ENCODE peak calls at places on chromosomes 11 and 22, in nine cellular contexts. One of them, this sample, is unnamed.
A peak's percentile ranks its signal among the peaks of the same experiment; 100 is the strongest.

GRCh38 chr11:117473692-117474091 is 146.0 kb downstream of the CEP164 start:
- DNase-seq in PC-9: no peak
- DNase-seq in transverse colon: no peak
- DNase-seq in cardiac muscle cell: no peak
- DNase-seq in ascending aorta: no peak
- DNase-seq in breast epithelium: no peak
- DNase-seq in stomach: no peak
- DNase-seq in cardiac fibroblast: no peak
- DNase-seq in epithelial cell of proximal tubule: no peak
- DNase-seq in this sample: peak; percentile 42

GRCh38 chr11:120645639-120646038 is 134.1 kb downstream of the GRIK4 start:
- DNase-seq in breast epithelium: no peak
- DNase-seq in PC-9: no peak
- DNase-seq in epithelial cell of proximal tubule: no peak
- DNase-seq in stomach: no peak
- DNase-seq in ascending aorta: no peak
- DNase-seq in transverse colon: no peak
- DNase-seq in cardiac fibroblast: no peak
- DNase-seq in cardiac muscle cell: no peak
- DNase-seq in this sample: no peak

GRCh38 chr22:47419239-47419638 is 656.8 kb downstream of the TBC1D22A start:
- DNase-seq in cardiac fibroblast: no peak
- DNase-seq in PC-9: no peak
- DNase-seq in cardiac muscle cell: no peak
- DNase-seq in stomach: no peak
- DNase-seq in ascending aorta: no peak
- DNase-seq in breast epithelium: no peak
- DNase-seq in epithelial cell of proximal tubule: no peak
- DNase-seq in transverse colon: no peak
- DNase-seq in this sample: no peak

GRCh38 chr11:44615041-44615513 is 49.6 kb downstream of the CD82 start:
- DNase-seq in stomach: no peak
- DNase-seq in ascending aorta: no peak
- DNase-seq in cardiac muscle cell: no peak
- DNase-seq in cardiac fibroblast: no peak
- DNase-seq in breast epithelium: no peak
- DNase-seq in transverse colon: no peak
- DNase-seq in PC-9: no peak
- DNase-seq in epithelial cell of proximal tubule: no peak
- DNase-seq in this sample: no peak

GRCh38 chr11:119693253-119693815 is 35.7 kb downstream of the NECTIN1 start:
- DNase-seq in cardiac fibroblast: no peak
- DNase-seq in ascending aorta: no peak
- DNase-seq in breast epithelium: no peak
- DNase-seq in epithelial cell of proximal tubule: no peak
- DNase-seq in cardiac muscle cell: no peak
- DNase-seq in transverse colon: no peak
- DNase-seq in stomach: no peak
- DNase-seq in PC-9: no peak
- DNase-seq in this sample: no peak

GRCh38 chr22:40346178-40347064 is at the start of gene ADSL:
- DNase-seq in stomach: peak; percentile 88
- DNase-seq in cardiac muscle cell: peak; percentile 95
- DNase-seq in PC-9: peak; percentile 84
- DNase-seq in epithelial cell of proximal tubule: no peak
- DNase-seq in cardiac fibroblast: peak; percentile 87
- DNase-seq in ascending aorta: peak; percentile 90
- DNase-seq in breast epithelium: peak; percentile 70
- DNase-seq in transverse colon: peak; percentile 92
- DNase-seq in this sample: peak; percentile 56

GRCh38 chr11:75280227-75280671 is 39.7 kb downstream of the TPBGL start:
- DNase-seq in epithelial cell of proximal tubule: peak; percentile 7
- DNase-seq in cardiac muscle cell: peak; percentile 78
- DNase-seq in ascending aorta: peak; percentile 85
- DNase-seq in transverse colon: peak; percentile 83
- DNase-seq in stomach: peak; percentile 83
- DNase-seq in cardiac fibroblast: peak; percentile 83
- DNase-seq in PC-9: peak; percentile 73
- DNase-seq in breast epithelium: peak; percentile 53
- DNase-seq in this sample: peak; percentile 25

GRCh38 chr11:74650498-74650897 is 58.1 kb downstream of the POLD3 start:
- DNase-seq in epithelial cell of proximal tubule: no peak
- DNase-seq in transverse colon: no peak
- DNase-seq in breast epithelium: no peak
- DNase-seq in cardiac muscle cell: no peak
- DNase-seq in ascending aorta: no peak
- DNase-seq in cardiac fibroblast: peak; percentile 41
- DNase-seq in PC-9: no peak
- DNase-seq in stomach: no peak
- DNase-seq in this sample: no peak

GRCh38 chr11:19676508-19677379 is 35.9 kb upstream of the NAV2 start:
- DNase-seq in epithelial cell of proximal tubule: no peak
- DNase-seq in PC-9: no peak
- DNase-seq in cardiac muscle cell: no peak
- DNase-seq in breast epithelium: no peak
- DNase-seq in ascending aorta: peak; percentile 76
- DNase-seq in transverse colon: no peak
- DNase-seq in stomach: no peak
- DNase-seq in cardiac fibroblast: peak; percentile 51
- DNase-seq in this sample: no peak

GRCh38 chr11:57402188-57403066 is 12.0 kb upstream of the PRG2 start:
- DNase-seq in PC-9: peak; percentile 64
- DNase-seq in stomach: no peak
- DNase-seq in ascending aorta: no peak
- DNase-seq in breast epithelium: no peak
- DNase-seq in cardiac fibroblast: no peak
- DNase-seq in cardiac muscle cell: no peak
- DNase-seq in transverse colon: no peak
- DNase-seq in epithelial cell of proximal tubule: no peak
- DNase-seq in this sample: no peak

GRCh38 chr22:27965547-27965946 is 46.5 kb upstream of the PITPNB start:
- DNase-seq in breast epithelium: no peak
- DNase-seq in ascending aorta: no peak
- DNase-seq in epithelial cell of proximal tubule: no peak
- DNase-seq in cardiac muscle cell: no peak
- DNase-seq in cardiac fibroblast: no peak
- DNase-seq in stomach: no peak
- DNase-seq in PC-9: no peak
- DNase-seq in transverse colon: no peak
- DNase-seq in this sample: no peak

GRCh38 chr11:62169935-62170334 is 20.1 kb upstream of the SCGB1D1 start:
- DNase-seq in cardiac fibroblast: no peak
- DNase-seq in breast epithelium: no peak
- DNase-seq in epithelial cell of proximal tubule: no peak
- DNase-seq in cardiac muscle cell: no peak
- DNase-seq in transverse colon: no peak
- DNase-seq in ascending aorta: no peak
- DNase-seq in PC-9: no peak
- DNase-seq in stomach: no peak
- DNase-seq in this sample: no peak

GRCh38 chr11:62176766-62177165 is 13.2 kb upstream of the SCGB1D1 start:
- DNase-seq in stomach: no peak
- DNase-seq in cardiac fibroblast: no peak
- DNase-seq in transverse colon: no peak
- DNase-seq in cardiac muscle cell: no peak
- DNase-seq in PC-9: no peak
- DNase-seq in epithelial cell of proximal tubule: no peak
- DNase-seq in ascending aorta: no peak
- DNase-seq in breast epithelium: no peak
- DNase-seq in this sample: peak; percentile 72

GRCh38 chr11:62166371-62166770 is 23.6 kb upstream of the SCGB1D1 start:
- DNase-seq in breast epithelium: no peak
- DNase-seq in epithelial cell of proximal tubule: no peak
- DNase-seq in PC-9: no peak
- DNase-seq in transverse colon: no peak
- DNase-seq in ascending aorta: no peak
- DNase-seq in cardiac fibroblast: no peak
- DNase-seq in stomach: no peak
- DNase-seq in cardiac muscle cell: no peak
- DNase-seq in this sample: no peak

GRCh38 chr11:62169448-62169847 is 20.6 kb upstream of the SCGB1D1 start:
- DNase-seq in breast epithelium: no peak
- DNase-seq in transverse colon: no peak
- DNase-seq in stomach: no peak
- DNase-seq in epithelial cell of proximal tubule: no peak
- DNase-seq in cardiac muscle cell: no peak
- DNase-seq in PC-9: no peak
- DNase-seq in cardiac fibroblast: no peak
- DNase-seq in ascending aorta: no peak
- DNase-seq in this sample: no peak

GRCh38 chr11:62171261-62171723 is 18.7 kb upstream of the SCGB1D1 start:
- DNase-seq in cardiac fibroblast: peak; percentile 85
- DNase-seq in stomach: peak; percentile 86
- DNase-seq in epithelial cell of proximal tubule: peak; percentile 56
- DNase-seq in transverse colon: peak; percentile 85
- DNase-seq in ascending aorta: peak; percentile 79
- DNase-seq in PC-9: peak; percentile 70
- DNase-seq in breast epithelium: peak; percentile 76
- DNase-seq in cardiac muscle cell: peak; percentile 93
- DNase-seq in this sample: peak; percentile 83
- H3K4me3 ChIP-seq in cardiac fibroblast: no peak overlapping the region
- H3K4me3 ChIP-seq in stomach: no peak overlapping the region
- H3K4me3 ChIP-seq in epithelial cell of proximal tubule: no peak overlapping the region
- H3K4me3 ChIP-seq in transverse colon: no peak overlapping the region
- H3K4me3 ChIP-seq in ascending aorta: no peak overlapping the region
- H3K4me3 ChIP-seq in PC-9: no peak overlapping the region
- H3K4me3 ChIP-seq in breast epithelium: peak overlapping the region; percentile 33
- H3K4me3 ChIP-seq in cardiac muscle cell: no peak overlapping the region
- H3K4me3 ChIP-seq in this sample: no peak overlapping the region

DNA sequence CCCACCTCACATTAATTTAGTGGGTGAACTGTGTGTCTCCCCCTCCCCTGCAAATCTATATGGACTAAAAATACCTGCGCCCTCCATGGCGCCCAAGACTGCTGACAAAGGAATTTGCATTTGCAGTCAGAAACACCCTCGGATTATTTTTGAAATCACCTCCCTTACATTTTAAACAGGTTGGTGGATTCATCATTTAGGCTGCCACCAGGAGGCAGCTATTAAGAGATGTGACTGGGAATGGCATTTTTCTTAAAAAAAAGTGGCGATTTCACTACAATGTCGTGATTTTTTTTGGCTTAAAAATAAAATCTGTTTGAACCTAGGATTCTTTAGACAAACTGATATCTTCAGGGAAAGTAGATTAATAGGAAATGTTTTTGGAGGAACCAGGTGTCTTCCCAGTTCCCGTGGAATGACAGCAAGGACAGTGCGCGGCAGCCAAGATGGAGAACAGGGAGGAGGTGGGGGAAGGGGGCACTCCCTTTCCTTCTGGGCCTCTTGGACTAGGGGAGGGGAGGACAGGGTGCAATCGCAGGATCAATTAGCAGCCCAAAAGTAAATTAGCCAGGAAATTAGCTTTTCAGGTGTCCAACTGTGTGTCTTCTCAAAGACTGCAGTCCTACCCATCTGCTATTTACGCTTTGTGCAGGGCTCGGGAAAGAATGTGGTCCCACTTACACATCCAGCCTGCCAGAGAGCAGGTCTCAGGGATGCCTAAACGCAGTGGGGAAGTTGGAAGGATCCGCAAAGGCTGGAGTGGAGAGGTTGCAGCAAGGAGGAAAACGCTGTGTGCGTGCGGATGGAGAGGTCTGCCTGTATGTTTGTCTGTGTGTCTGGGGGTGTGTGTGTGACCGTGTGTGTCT is 496.4 kb downstream of the NTM start:
- DNase-seq in ascending aorta: no peak
- DNase-seq in breast epithelium: no peak
- DNase-seq in transverse colon: no peak
- DNase-seq in cardiac fibroblast: no peak
- DNase-seq in stomach: no peak
- DNase-seq in cardiac muscle cell: no peak
- DNase-seq in PC-9: no peak
- DNase-seq in epithelial cell of proximal tubule: no peak
- DNase-seq in this sample: no peak
- TF ChIP-seq CTCF in ascending aorta: no peak
- TF ChIP-seq CTCF in breast epithelium: no peak
- TF ChIP-seq CTCF in transverse colon: no peak
- TF ChIP-seq CTCF in cardiac fibroblast: no peak
- TF ChIP-seq CTCF in stomach: no peak
- TF ChIP-seq CTCF in cardiac muscle cell: no peak
- TF ChIP-seq CTCF in PC-9: no peak
- TF ChIP-seq CTCF in epithelial cell of proximal tubule: peak; percentile 15
- TF ChIP-seq CTCF in this sample: no peak

DNA sequence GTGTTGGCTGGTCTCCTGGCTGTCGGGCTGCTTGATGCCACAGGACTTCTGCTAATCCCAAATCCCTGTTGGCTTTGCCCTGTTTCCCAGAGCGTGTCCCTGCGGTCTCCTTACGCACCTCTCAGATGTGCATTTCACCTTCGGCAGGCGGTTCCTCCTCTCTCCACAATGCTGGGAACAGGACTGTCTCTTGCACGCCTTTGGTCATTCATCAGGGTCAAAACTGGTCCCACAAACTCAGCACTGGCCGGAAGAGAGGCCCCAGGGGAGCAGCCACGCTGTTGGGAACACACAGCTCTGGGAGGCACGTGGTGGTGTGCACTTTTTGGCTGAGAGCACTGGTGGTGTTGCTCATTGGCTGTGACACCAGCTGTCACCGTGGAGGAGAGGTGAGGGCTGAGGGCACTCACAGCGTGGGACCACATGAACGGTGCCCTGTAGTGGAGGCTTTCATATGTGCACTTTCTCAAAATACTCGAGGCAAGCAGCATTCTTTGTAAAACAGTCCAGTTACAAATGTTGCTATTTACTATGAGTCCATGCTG is 15.3 kb upstream of the TRMU start:
- DNase-seq in cardiac muscle cell: no peak
- DNase-seq in breast epithelium: no peak
- DNase-seq in epithelial cell of proximal tubule: no peak
- DNase-seq in stomach: no peak
- DNase-seq in PC-9: no peak
- DNase-seq in cardiac fibroblast: no peak
- DNase-seq in transverse colon: no peak
- DNase-seq in ascending aorta: no peak
- DNase-seq in this sample: no peak
- H3K4me3 ChIP-seq in cardiac muscle cell: no peak overlapping the region
- H3K4me3 ChIP-seq in breast epithelium: no peak overlapping the region
- H3K4me3 ChIP-seq in epithelial cell of proximal tubule: no peak overlapping the region
- H3K4me3 ChIP-seq in stomach: no peak overlapping the region
- H3K4me3 ChIP-seq in PC-9: no peak overlapping the region
- H3K4me3 ChIP-seq in cardiac fibroblast: no peak overlapping the region
- H3K4me3 ChIP-seq in transverse colon: no peak overlapping the region
- H3K4me3 ChIP-seq in ascending aorta: no peak overlapping the region
- H3K4me3 ChIP-seq in this sample: no peak overlapping the region

GRCh38 chr22:24516301-24516737 is 21.2 kb downstream of the UPB1 start:
- DNase-seq in cardiac fibroblast: peak; percentile 91
- DNase-seq in breast epithelium: no peak
- DNase-seq in transverse colon: no peak
- DNase-seq in ascending aorta: no peak
- DNase-seq in PC-9: peak; percentile 33
- DNase-seq in cardiac muscle cell: no peak
- DNase-seq in epithelial cell of proximal tubule: peak; percentile 67
- DNase-seq in stomach: no peak
- DNase-seq in this sample: no peak
- TF ChIP-seq CTCF in cardiac fibroblast: peak; percentile 8
- TF ChIP-seq CTCF in breast epithelium: no peak
- TF ChIP-seq CTCF in transverse colon: no peak
- TF ChIP-seq CTCF in ascending aorta: no peak
- TF ChIP-seq CTCF in PC-9: no peak
- TF ChIP-seq CTCF in cardiac muscle cell: peak; percentile 15
- TF ChIP-seq CTCF in epithelial cell of proximal tubule: peak; percentile 14
- TF ChIP-seq CTCF in stomach: no peak
- TF ChIP-seq CTCF in this sample: no peak

GRCh38 chr11:26278354-26278753 is 53.6 kb upstream of the ANO3 start:
- DNase-seq in stomach: no peak
- DNase-seq in PC-9: no peak
- DNase-seq in ascending aorta: no peak
- DNase-seq in cardiac muscle cell: no peak
- DNase-seq in epithelial cell of proximal tubule: no peak
- DNase-seq in cardiac fibroblast: no peak
- DNase-seq in transverse colon: no peak
- DNase-seq in breast epithelium: no peak
- DNase-seq in this sample: no peak
- H3K4me3 ChIP-seq in stomach: no peak overlapping the region
- H3K4me3 ChIP-seq in PC-9: no peak overlapping the region
- H3K4me3 ChIP-seq in ascending aorta: no peak overlapping the region
- H3K4me3 ChIP-seq in cardiac muscle cell: no peak overlapping the region
- H3K4me3 ChIP-seq in epithelial cell of proximal tubule: no peak overlapping the region
- H3K4me3 ChIP-seq in cardiac fibroblast: no peak overlapping the region
- H3K4me3 ChIP-seq in transverse colon: no peak overlapping the region
- H3K4me3 ChIP-seq in breast epithelium: no peak overlapping the region
- H3K4me3 ChIP-seq in this sample: no peak overlapping the region